ENCODE peak calls at places on chromosomes 2 and 18, in five cellular contexts. H is stomach, J is small intestine, V is neuronal stem cell, N is psoas muscle. Y is an unnamed sample.

GRCh38 chr18:48599391-48599790 is 60.6 kb downstream of the CTIF start:
- DNase-seq in H (no peak), J (no peak), V (no peak), N (no peak), Y (no peak)

GRCh38 chr2:172280820-172281454 is 146.4 kb upstream of the ITGA6 start:
- DNase-seq in H (no peak), J (no peak), V (no peak), N (no peak), Y (no peak)

GRCh38 chr18:46672062-46672970 is 15.3 kb upstream of the LOXHD1 start:
- DNase-seq in H (no peak), J (no peak), V (no peak), N (no peak), Y (no peak)

GRCh38 chr18:47403949-47404348 is 152.5 kb upstream of the SKOR2 start:
- DNase-seq in H (no peak), J (no peak), V (no peak), N (no peak), Y (no peak)

GRCh38 chr2:130720036-130720435 is 8.8 kb upstream of the GPR148 start:
- DNase-seq in H (no peak), J (no peak), V (no peak), N (no peak), Y (no peak)

GRCh38 chr2:196101325-196101981 is 32.8 kb upstream of the DNAH7 start:
- DNase-seq in H (no peak), J (peak), V (no peak), N (no peak), Y (no peak)

GRCh38 chr2:182901748-182902147 is 35.3 kb upstream of the FRZB start:
- DNase-seq in H (no peak), J (no peak), V (no peak), N (no peak), Y (no peak)

GRCh38 chr2:214019973-214020345 is 390.9 kb upstream of the VWC2L start:
- DNase-seq in H (no peak), J (no peak), V (no peak), N (no peak), Y (no peak)

GRCh38 chr18:56307354-56307753 is 331.0 kb downstream of the TXNL1 start:
- DNase-seq in H (no peak), J (no peak), V (no peak), N (no peak), Y (no peak)

GRCh38 chr2:64659252-64659651 is 5.5 kb upstream of the SERTAD2 start:
- DNase-seq in H (no peak), J (no peak), V (no peak), N (no peak), Y (no peak)

GRCh38 chr2:3656762-3657691 is 973 bp upstream of the ALLC start:
- DNase-seq in H (no peak), J (no peak), V (no peak), N (no peak), Y (no peak)

GRCh38 chr2:60468390-60469085 is 84.9 kb downstream of the BCL11A start:
- DNase-seq in H (no peak), J (no peak), V (no peak), N (no peak), Y (no peak)

GRCh38 chr18:47296462-47296861 is 45.0 kb upstream of the SKOR2 start:
- DNase-seq in H (no peak), J (no peak), V (no peak), N (no peak), Y (no peak)

GRCh38 chr18:76834379-76834778 is 12.0 kb downstream of the ZNF236 start:
- DNase-seq in H (no peak), J (no peak), V (no peak), N (no peak), Y (no peak)

GRCh38 chr2:164974221-164974620 is 18.9 kb upstream of the SLC38A11 start:
- DNase-seq in H (no peak), J (no peak), V (no peak), N (no peak), Y (no peak)

GRCh38 chr2:40554665-40555294 is 102.9 kb upstream of the SLC8A1 start:
- DNase-seq in H (peak), J (peak), V (peak), N (peak), Y (no peak)

GRCh38 chr2:216635701-216636541 is 2.7 kb downstream of the IGFBP2 start:
- DNase-seq in H (peak), J (no peak), V (peak), N (no peak), Y (no peak)

GRCh38 chr2:155310589-155310988 is 612.1 kb downstream of the KCNJ3 start:
- DNase-seq in H (no peak), J (peak), V (peak), N (no peak), Y (no peak)

GRCh38 chr18:46431522-46432171 is 225.4 kb downstream of the LOXHD1 start:
- DNase-seq in H (no peak), J (no peak), V (no peak), N (no peak), Y (no peak)

GRCh38 chr18:32439241-32439640 is 31.4 kb downstream of the GAREM1 start:
- DNase-seq in H (no peak), J (no peak), V (no peak), N (no peak), Y (no peak)

GRCh38 chr2:240130393-240131195 is 5.5 kb downstream of the COPS9 start:
- DNase-seq in H (no peak), J (no peak), V (no peak), N (peak), Y (no peak)

GRCh38 chr2:229601396-229601795 is 113.0 kb downstream of the DNER start:
- DNase-seq in H (no peak), J (no peak), V (no peak), N (no peak), Y (no peak)

GRCh38 chr2:99762714-99763113 is 272.9 kb upstream of the REV1 start:
- DNase-seq in H (no peak), J (no peak), V (no peak), N (no peak), Y (no peak)

GRCh38 chr2:164014068-164014577 is 278.3 kb upstream of the FIGN start:
- DNase-seq in H (no peak), J (no peak), V (no peak), N (no peak), Y (no peak)

GRCh38 chr2:29238497-29238896 is 123.3 kb downstream of the CLIP4 start:
- DNase-seq in H (no peak), J (peak), V (no peak), N (no peak), Y (no peak)

GRCh38 chr2:172101008-172101706 is 1.5 kb downstream of the DLX2 start:
- DNase-seq in H (no peak), J (no peak), V (peak), N (no peak), Y (no peak)

GRCh38 chr18:5107990-5108389 is 89.1 kb downstream of the AKAIN1 start:
- DNase-seq in H (no peak), J (no peak), V (peak), N (no peak), Y (no peak)

GRCh38 chr18:59039449-59039848 is 100.2 kb upstream of the SEC11C start:
- DNase-seq in H (no peak), J (no peak), V (no peak), N (no peak), Y (no peak)

GRCh38 chr2:170394988-170395387 is 217.0 kb downstream of the MYO3B start:
- DNase-seq in H (no peak), J (no peak), V (no peak), N (no peak), Y (no peak)

GRCh38 chr2:55936351-55936750 is 12.8 kb upstream of the EFEMP1 start:
- DNase-seq in H (no peak), J (no peak), V (no peak), N (no peak), Y (no peak)

DNA sequence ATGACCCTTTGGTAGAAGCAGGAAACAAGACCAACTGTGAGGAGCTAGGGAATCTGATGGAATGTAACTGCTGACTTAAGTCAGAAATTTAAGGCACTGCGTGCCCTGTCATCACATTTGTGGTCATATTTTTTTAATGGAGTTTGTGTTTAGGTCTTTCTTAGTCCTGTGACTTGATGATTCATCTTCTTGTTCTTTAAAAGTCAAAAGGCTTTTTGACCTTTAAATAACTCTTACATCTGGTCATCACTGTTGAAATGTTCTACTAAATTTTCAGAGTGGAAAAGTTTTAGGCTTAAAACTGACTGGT is 36.4 kb upstream of the ARMC9 start:
- DNase-seq in H (no peak), J (no peak), V (no peak), N (no peak), Y (no peak)
- H3K27ac ChIP-seq in H (peak), J (peak), V (no peak), N (peak), Y (peak)

GRCh38 chr2:62084823-62085222 is 111.1 kb upstream of the B3GNT2 start:
- DNase-seq in H (no peak), J (no peak), V (no peak), N (no peak), Y (no peak)
- H3K27ac ChIP-seq in H (no peak), J (no peak), V (no peak), N (no peak), Y (no peak)

GRCh38 chr2:120550274-120550673 is 185.4 kb upstream of the GLI2 start:
- DNase-seq in H (no peak), J (no peak), V (no peak), N (no peak), Y (no peak)
- H3K27ac ChIP-seq in H (no peak), J (no peak), V (no peak), N (no peak), Y (no peak)

GRCh38 chr2:201257381-201257940 is 2.9 kb upstream of the CASP8 start:
- DNase-seq in H (peak), J (no peak), V (no peak), N (peak), Y (no peak)

GRCh38 chr2:201258666-201258999 is 1.7 kb upstream of the CASP8 start:
- DNase-seq in H (no peak), J (no peak), V (no peak), N (no peak), Y (no peak)

GRCh38 chr2:201257941-201258665 is 2.2 kb upstream of the CASP8 start:
- DNase-seq in H (peak), J (peak), V (no peak), N (peak), Y (peak)

GRCh38 chr2:201260302-201260800 is at the start of gene CASP8:
- DNase-seq in H (peak), J (peak), V (no peak), N (no peak), Y (no peak)

GRCh38 chr2:201259216-201259615 is 1.1 kb upstream of the CASP8 start:
- DNase-seq in H (no peak), J (no peak), V (no peak), N (no peak), Y (no peak)
- H3K27ac ChIP-seq in H (peak), J (peak), V (no peak), N (no peak), Y (peak)

GRCh38 chr18:51486735-51487366 is 289.4 kb upstream of the MEX3C start:
- DNase-seq in H (no peak), J (no peak), V (no peak), N (no peak), Y (no peak)
- H3K27ac ChIP-seq in H (no peak), J (no peak), V (no peak), N (no peak), Y (no peak)

GRCh38 chr2:227379095-227379494 is at the start of gene TM4SF20:
- DNase-seq in H (no peak), J (peak), V (no peak), N (no peak), Y (no peak)
- H3K27ac ChIP-seq in H (no peak), J (peak), V (no peak), N (no peak), Y (peak)

DNA sequence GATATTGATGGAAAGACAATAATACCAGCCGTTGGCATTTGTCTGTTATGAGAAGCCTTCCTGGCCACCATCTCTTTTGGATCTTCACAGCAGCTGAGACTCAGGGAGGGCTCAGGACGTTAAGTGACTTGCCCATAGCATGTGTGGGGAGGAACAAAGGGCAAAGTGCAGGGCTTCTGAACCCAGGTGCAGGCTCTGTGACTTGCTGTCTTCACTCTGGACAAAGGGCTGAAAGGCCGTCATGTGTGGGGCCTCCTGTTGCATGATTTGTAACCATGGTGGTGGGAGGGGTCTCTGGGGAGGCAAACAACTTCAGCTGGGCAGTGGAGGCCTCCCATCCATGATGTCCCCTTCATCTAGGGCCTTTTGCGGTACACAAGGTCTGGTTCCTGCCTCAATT is 65.5 kb upstream of the SIX2 start:
- DNase-seq in H (no peak), J (peak), V (no peak), N (no peak), Y (no peak)
- H3K27ac ChIP-seq in H (no peak), J (no peak), V (no peak), N (no peak), Y (no peak)

DNA sequence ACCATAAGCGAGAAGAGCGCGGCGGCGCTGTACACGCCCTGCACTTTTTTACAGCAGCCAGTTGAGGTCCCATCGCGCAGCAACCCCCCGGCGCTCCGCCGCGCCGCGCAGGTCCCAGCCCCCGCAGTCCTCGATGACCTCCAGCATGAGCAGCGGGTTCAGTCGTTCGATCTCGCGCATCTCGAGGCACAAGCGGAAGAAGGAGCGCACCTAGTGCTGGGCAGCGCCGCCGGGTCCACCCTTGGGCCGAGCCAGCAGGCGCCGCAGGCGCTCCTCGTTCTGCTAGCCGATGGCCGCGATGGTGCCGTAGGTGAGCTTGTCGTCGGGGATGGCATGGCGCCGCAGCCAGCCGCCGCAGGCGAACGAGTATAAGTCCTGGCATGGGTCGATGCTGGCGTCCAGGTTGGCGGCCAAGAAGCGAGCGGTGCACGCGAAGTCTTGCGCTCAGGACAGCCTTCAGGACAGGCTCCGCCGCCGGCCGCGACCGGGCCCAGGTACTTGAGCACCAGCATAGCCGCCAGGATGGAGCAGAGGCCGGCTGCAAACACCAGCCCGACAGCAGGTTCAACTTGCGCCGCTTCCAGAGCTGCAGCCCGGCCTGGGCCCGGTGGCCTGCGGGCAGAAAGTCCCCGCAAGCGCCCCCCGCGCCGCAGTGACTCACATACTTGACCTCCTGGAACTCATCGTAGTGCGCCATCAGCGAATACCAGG is 8.3 kb downstream of the ALPP start:
- DNase-seq in H (no peak), J (no peak), V (no peak), N (no peak), Y (no peak)
- H3K27ac ChIP-seq in H (no peak), J (no peak), V (no peak), N (no peak), Y (no peak)

Y was measured in epithelial cell of prostate.